ENCODE peak calls at places on chromosomes 1 and 21, in seven cellular contexts. D is RWPE1, K is neural progenitor cell, V is AG10803, P is fibroblast of lung, Y is GM06990, S is upper lobe of right lung. M is an unnamed sample.

GRCh38 chr1:48793863-48794262 is 17.2 kb upstream of the BEND5 start:
- DNase-seq in V (no peak), D (no peak), S (no peak), Y (peak; percentile 36), P (no peak), K (no peak), M (no peak)

GRCh38 chr1:167706931-167707877 is 14.6 kb upstream of the MPZL1 start:
- DNase-seq in K (peak; percentile 63), Y (no peak), S (no peak), V (no peak), P (no peak), D (no peak), M (no peak)

GRCh38 chr1:84434081-84434755 is 35.9 kb downstream of the DNASE2B start:
- DNase-seq in S (no peak), V (no peak), Y (no peak), D (no peak), P (no peak), K (no peak), M (no peak)

GRCh38 chr1:184494929-184495328 is 108.1 kb downstream of the C1orf21 start:
- DNase-seq in Y (peak; percentile 39), S (no peak), P (no peak), V (no peak), K (no peak), D (no peak), M (no peak)

GRCh38 chr1:182786223-182787001 is 3.2 kb upstream of the NPL start:
- DNase-seq in V (peak; percentile 71), S (peak; percentile 73), P (peak; percentile 60), D (peak; percentile 8), Y (no peak), K (peak; percentile 82), M (peak; percentile 60)

GRCh38 chr1:159339517-159339916 is 37.4 kb downstream of the FCER1A start:
- DNase-seq in P (no peak), Y (no peak), D (no peak), V (peak; percentile 17), K (no peak), S (no peak), M (peak; percentile 88)

GRCh38 chr1:206550446-206550845 is 43.1 kb downstream of the RASSF5 start:
- DNase-seq in P (no peak), Y (no peak), K (no peak), V (no peak), D (no peak), S (no peak), M (peak; percentile 19)

GRCh38 chr1:189500777-189501176 is 976.9 kb downstream of the BRINP3 start:
- DNase-seq in S (no peak), K (no peak), P (peak; percentile 39), D (no peak), Y (no peak), V (no peak), M (no peak)

GRCh38 chr1:89842547-89843278 is 21.9 kb downstream of the LRRC8D start:
- DNase-seq in D (no peak), K (no peak), P (peak; percentile 47), S (no peak), Y (no peak), V (peak; percentile 26), M (no peak)

GRCh38 chr1:10338611-10339010 is 60.3 kb upstream of the PGD start:
- DNase-seq in S (no peak), V (no peak), D (no peak), P (no peak), K (no peak), Y (no peak), M (no peak)

GRCh38 chr1:70764747-70765146 is 282.9 kb downstream of the PTGER3 start:
- DNase-seq in P (peak; percentile 24), V (peak; percentile 39), Y (no peak), K (no peak), S (no peak), D (no peak), M (peak; percentile 16)

GRCh38 chr1:226064816-226065248 is 2.3 kb downstream of the H3-3A start:
- DNase-seq in Y (peak; percentile 24), D (peak; percentile 62), V (peak; percentile 65), K (peak; percentile 65), P (peak; percentile 54), S (no peak), M (peak; percentile 52)

GRCh38 chr1:46616277-46617107 is at the start of gene MOB3C:
- DNase-seq in S (peak; percentile 91), V (peak; percentile 80), D (peak; percentile 63), P (peak; percentile 85), K (peak; percentile 82), Y (peak; percentile 76), M (peak; percentile 67)

GRCh38 chr1:234893725-234894630 is 234.7 kb downstream of the TOMM20 start:
- DNase-seq in P (peak; percentile 85), Y (no peak), D (peak; percentile 40), S (no peak), V (peak; percentile 56), K (no peak), M (peak; percentile 52)

GRCh38 chr1:201587729-201588128 is 48.8 kb downstream of the NAV1 start:
- DNase-seq in K (no peak), S (no peak), P (no peak), D (no peak), V (no peak), Y (no peak), M (no peak)

GRCh38 chr1:5410652-5411051 is 581.6 kb downstream of the NPHP4 start:
- DNase-seq in P (no peak), D (peak; percentile 49), V (no peak), S (no peak), Y (no peak), K (no peak), M (no peak)

GRCh38 chr1:3148171-3148570 is 79.2 kb downstream of the PRDM16 start:
- DNase-seq in V (no peak), P (no peak), K (no peak), S (no peak), D (no peak), Y (no peak), M (no peak)

GRCh38 chr1:8169364-8170058 is 143.4 kb upstream of the ERRFI1 start:
- DNase-seq in P (peak; percentile 81), S (peak; percentile 51), D (peak; percentile 64), K (no peak), Y (peak; percentile 71), V (peak; percentile 92), M (peak; percentile 83)

DNA sequence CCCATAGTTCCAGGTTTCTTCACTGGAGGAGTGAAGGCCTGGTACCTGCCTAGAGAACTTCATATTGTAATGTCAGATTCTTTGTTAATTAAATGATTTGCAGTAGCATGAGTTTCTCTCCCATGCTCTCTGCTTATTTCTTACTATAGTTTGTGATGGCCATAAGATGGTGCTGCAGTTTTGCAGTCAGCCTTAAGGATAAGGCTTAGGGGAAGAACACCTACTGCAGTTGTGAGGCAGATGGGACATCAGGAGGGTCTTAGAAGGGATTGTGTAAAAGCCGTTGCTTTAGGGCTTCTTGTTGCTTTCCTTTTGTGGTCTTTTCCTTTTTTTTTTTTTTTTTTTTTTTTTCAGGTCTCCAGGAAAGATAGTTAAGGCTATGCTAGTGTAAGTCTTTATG is 61.8 kb downstream of the MACF1 start:
- DNase-seq in D (no peak), Y (no peak), P (peak; percentile 11), K (peak; percentile 50), S (no peak), V (peak; percentile 13), M (no peak)
- TF ChIP-seq CTCF in D (peak; percentile 55), Y (peak; percentile 35), P (no peak), K (peak; percentile 25), S (no peak), V (peak; percentile 20), M (peak; percentile 40)

GRCh38 chr1:65717815-65718454 is 74.8 kb upstream of the PDE4B start:
- DNase-seq in P (peak; percentile 46), Y (no peak), S (no peak), K (no peak), D (no peak), V (peak; percentile 56), M (peak; percentile 37)
- TF ChIP-seq CTCF in P (peak; percentile 26), Y (peak; percentile 8), S (no peak), K (no peak), D (no peak), V (peak; percentile 41), M (peak; percentile 65)

DNA sequence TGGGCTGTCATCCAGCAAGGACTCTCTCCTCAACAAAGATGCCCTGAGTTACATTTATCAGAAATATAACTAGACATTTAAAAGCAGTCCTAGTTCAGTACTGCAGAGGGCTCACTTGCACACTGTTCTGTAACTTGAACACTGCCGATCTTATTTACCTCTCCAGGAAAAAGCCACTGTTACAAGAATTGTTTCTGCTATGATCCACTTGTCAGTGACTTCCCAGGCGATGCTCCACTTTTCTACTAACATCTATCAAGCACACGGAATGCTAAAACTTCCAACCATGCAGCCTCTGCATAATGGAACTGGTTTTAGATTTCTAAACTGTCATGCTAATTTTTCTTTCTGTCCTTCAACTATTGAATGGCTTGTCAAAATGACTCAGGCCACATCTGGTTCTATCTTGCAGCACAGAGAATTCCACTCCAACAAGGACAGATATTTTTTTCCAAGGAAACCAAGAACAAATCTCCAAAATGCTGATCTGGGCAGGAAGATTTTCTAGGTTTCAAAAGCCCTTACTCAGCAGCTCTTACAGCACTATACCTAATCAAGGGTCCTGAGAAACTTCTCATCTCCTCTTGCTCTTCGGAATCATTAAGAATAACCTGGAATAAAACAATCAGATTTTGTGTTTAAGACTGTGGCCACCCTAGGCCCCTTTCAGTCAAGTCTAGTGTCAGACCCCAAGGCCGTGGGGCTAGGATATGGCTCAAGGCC is 9.9 kb downstream of the SEC16B start:
- DNase-seq in K (no peak), P (peak; percentile 35), V (peak; percentile 54), S (no peak), Y (no peak), D (peak; percentile 54), M (peak; percentile 58)
- TF ChIP-seq CTCF in K (peak; percentile 18), P (peak; percentile 47), V (peak; percentile 62), S (no peak), Y (peak; percentile 26), D (peak; percentile 48), M (peak; percentile 73)

GRCh38 chr1:106217765-106218164 is 838.7 kb upstream of the PRMT6 start:
- DNase-seq in D (no peak), V (no peak), K (no peak), Y (no peak), S (no peak), P (no peak), M (no peak)
- TF ChIP-seq CTCF in D (no peak), V (no peak), K (peak; percentile 51), Y (no peak), S (no peak), P (no peak), M (no peak)

GRCh38 chr1:218812360-218812759 is 361.3 kb upstream of the LYPLAL1 start:
- DNase-seq in V (no peak), K (no peak), P (no peak), S (no peak), Y (no peak), D (no peak), M (no peak)
- TF ChIP-seq CTCF in V (no peak), K (no peak), P (no peak), S (no peak), Y (no peak), D (no peak), M (no peak)

GRCh38 chr21:32562426-32562825 is 22.9 kb downstream of the TCP10L start:
- DNase-seq in Y (no peak), D (no peak), S (no peak), P (peak; percentile 67), K (peak; percentile 62), V (peak; percentile 91), M (peak; percentile 71)
- TF ChIP-seq CTCF in Y (peak; percentile 27), D (peak; percentile 32), S (peak; percentile 45), P (peak; percentile 30), K (peak; percentile 60), V (peak; percentile 77), M (peak; percentile 76)

M was measured in HFFc6.